ENCODE peak calls at places on chromosomes 12 and 14, in nine cellular contexts. V is right atrium auricular region; R is naive thymus-derived CD4-positive, alpha-beta T cell; L is HCT116; O is right cardiac atrium; E is Peyer's patch; G is cardiac muscle cell; I is IMR-90; B is ovary. W is an unnamed sample.

GRCh38 chr14:94624537-94625352 is 12.6 kb downstream of the SERPINA3 start:
- DNase-seq in V (no peak), I (no peak), L (no peak), B (no peak), O (no peak), G (no peak), E (no peak), R (no peak), W (no peak)

GRCh38 chr14:51554339-51554920 is 97.3 kb upstream of the FRMD6 start:
- DNase-seq in L (no peak), R (no peak), V (no peak), I (peak), B (no peak), O (no peak), E (no peak), G (no peak), W (peak)

GRCh38 chr14:75989134-75989533 is 3.6 kb downstream of the IFT43 start:
- DNase-seq in R (no peak), L (no peak), B (no peak), O (no peak), V (peak), G (no peak), I (peak), E (no peak), W (peak)

GRCh38 chr14:34650786-34651584 is 21.0 kb upstream of the SNX6 start:
- DNase-seq in V (no peak), L (peak), O (no peak), B (no peak), I (peak), R (no peak), E (no peak), G (no peak), W (peak)

GRCh38 chr14:24915403-24915921 is 134.5 kb downstream of the STXBP6 start:
- DNase-seq in B (no peak), I (no peak), O (no peak), G (no peak), V (no peak), R (no peak), L (no peak), E (no peak), W (no peak)

GRCh38 chr12:3527181-3527580 is 36.2 kb downstream of the PRMT8 start:
- DNase-seq in G (no peak), O (no peak), E (no peak), B (no peak), V (no peak), L (peak), I (peak), R (no peak), W (peak)

GRCh38 chr12:22333751-22334695 is 484 bp downstream of the ST8SIA1 start:
- DNase-seq in E (no peak), L (no peak), V (no peak), R (no peak), B (peak), O (peak), G (peak), I (no peak), W (no peak)

GRCh38 chr14:81303258-81303935 is 82.6 kb upstream of the GTF2A1 start:
- DNase-seq in V (no peak), L (peak), O (no peak), E (peak), B (no peak), R (no peak), G (no peak), I (no peak), W (no peak)

GRCh38 chr14:70366890-70367289 is 7.4 kb upstream of the COX16 start:
- DNase-seq in O (no peak), G (no peak), L (no peak), V (no peak), E (no peak), B (no peak), R (no peak), I (no peak), W (no peak)

GRCh38 chr12:2129076-2129475 is 76.3 kb downstream of the CACNA1C start:
- DNase-seq in E (no peak), O (no peak), L (no peak), I (peak), R (no peak), G (no peak), B (no peak), V (no peak), W (peak)

GRCh38 chr14:90383731-90384542 is 12.9 kb upstream of the CALM1 start:
- DNase-seq in L (no peak), B (no peak), E (peak), R (peak), O (peak), G (peak), I (peak), V (peak), W (peak)

GRCh38 chr14:68172664-68173063 is 353.1 kb downstream of the RAD51B start:
- DNase-seq in V (no peak), R (no peak), I (no peak), G (no peak), E (no peak), L (peak), O (no peak), B (no peak), W (peak)

GRCh38 chr12:77131977-77132490 is 66.7 kb upstream of the E2F7 start:
- DNase-seq in I (no peak), R (no peak), E (no peak), G (no peak), B (no peak), V (no peak), O (no peak), L (no peak), W (no peak)

GRCh38 chr14:103910984-103911383 is 17.3 kb upstream of the TDRD9 start:
- DNase-seq in O (no peak), G (no peak), R (no peak), E (no peak), I (no peak), L (no peak), B (no peak), V (no peak), W (no peak)

GRCh38 chr12:63103489-63104131 is 47.4 kb downstream of the AVPR1A start:
- DNase-seq in E (no peak), B (no peak), O (no peak), V (no peak), G (peak), R (no peak), L (peak), I (peak), W (no peak)

GRCh38 chr14:58738189-58738836 is 100.6 kb downstream of the DACT1 start:
- DNase-seq in I (peak), B (no peak), V (no peak), R (no peak), O (no peak), E (no peak), G (no peak), L (no peak), W (peak)

GRCh38 chr12:48296586-48297396 is 53.9 kb downstream of the ZNF641 start:
- DNase-seq in B (peak), E (peak), R (peak), G (peak), I (peak), L (no peak), O (peak), V (peak), W (peak)

GRCh38 chr12:100554608-100555077 is 18.8 kb upstream of the GAS2L3 start:
- DNase-seq in I (peak), V (no peak), B (no peak), R (no peak), L (peak), O (no peak), E (no peak), G (peak), W (peak)

GRCh38 chr12:90043264-90043663 is 334.6 kb upstream of the ATP2B1 start:
- DNase-seq in I (peak), O (no peak), L (no peak), E (no peak), G (no peak), V (no peak), R (no peak), B (no peak), W (peak)

GRCh38 chr12:98828802-98829600 is 183.9 kb downstream of the APAF1 start:
- DNase-seq in R (no peak), L (no peak), O (no peak), I (no peak), B (no peak), V (no peak), G (no peak), E (no peak), W (no peak)

GRCh38 chr14:104870368-104871144 is 5.5 kb downstream of the CEP170B start:
- DNase-seq in L (no peak), E (no peak), B (peak), V (no peak), R (no peak), I (no peak), O (peak), G (peak), W (no peak)

GRCh38 chr14:71399057-71399487 is 491.8 kb downstream of the PCNX1 start:
- DNase-seq in R (peak), V (no peak), G (no peak), O (no peak), E (no peak), I (peak), L (no peak), B (no peak), W (no peak)

GRCh38 chr12:47391566-47391965 is 311.8 kb upstream of the AMIGO2 start:
- DNase-seq in R (peak), E (no peak), B (no peak), I (no peak), V (no peak), O (no peak), L (no peak), G (no peak), W (peak)

GRCh38 chr12:67697443-67697842 is 48.9 kb downstream of the DYRK2 start:
- DNase-seq in R (peak), B (no peak), L (no peak), E (no peak), O (no peak), V (no peak), G (no peak), I (no peak), W (peak)

GRCh38 chr12:94091624-94092023 is 56.8 kb upstream of the PLXNC1 start:
- DNase-seq in O (no peak), V (no peak), L (no peak), E (no peak), B (no peak), R (no peak), G (no peak), I (no peak), W (no peak)

GRCh38 chr14:53006931-53007330 is 56.1 kb upstream of the FERMT2 start:
- DNase-seq in R (no peak), E (no peak), B (no peak), L (no peak), G (no peak), V (no peak), O (no peak), I (no peak), W (no peak)

GRCh38 chr12:125525879-125526278 is 460.6 kb downstream of the AACS start:
- DNase-seq in R (no peak), G (no peak), V (no peak), B (no peak), O (no peak), E (no peak), L (no peak), I (no peak), W (no peak)

GRCh38 chr12:125530876-125531275 is 465.6 kb downstream of the AACS start:
- DNase-seq in G (no peak), R (no peak), B (no peak), I (no peak), V (no peak), L (no peak), E (no peak), O (no peak), W (no peak)

GRCh38 chr12:125533434-125534029 is 468.3 kb downstream of the AACS start:
- DNase-seq in R (no peak), B (peak), V (no peak), G (peak), I (no peak), O (peak), L (no peak), E (no peak), W (no peak)

GRCh38 chr12:125528300-125528699 is 463.1 kb downstream of the AACS start:
- DNase-seq in E (no peak), R (no peak), L (no peak), O (no peak), G (no peak), I (no peak), V (no peak), B (no peak), W (no peak)
- H3K27ac ChIP-seq in E (no peak), R (no peak), L (no peak), O (no peak), G (no peak), I (no peak), V (no peak), B (no peak), W (no peak)

GRCh38 chr12:7293670-7294069 is 10.2 kb upstream of the ACSM4 start:
- DNase-seq in O (no peak), I (no peak), B (no peak), L (no peak), E (no peak), G (peak), R (no peak), V (no peak), W (no peak)

GRCh38 chr12:7292300-7292699 is 11.6 kb upstream of the ACSM4 start:
- DNase-seq in R (no peak), L (no peak), G (no peak), I (no peak), O (no peak), B (no peak), V (no peak), E (no peak), W (no peak)

GRCh38 chr12:7295529-7295928 is 8.3 kb upstream of the ACSM4 start:
- DNase-seq in R (no peak), V (no peak), L (no peak), B (no peak), E (no peak), O (no peak), G (no peak), I (no peak), W (no peak)

DNA sequence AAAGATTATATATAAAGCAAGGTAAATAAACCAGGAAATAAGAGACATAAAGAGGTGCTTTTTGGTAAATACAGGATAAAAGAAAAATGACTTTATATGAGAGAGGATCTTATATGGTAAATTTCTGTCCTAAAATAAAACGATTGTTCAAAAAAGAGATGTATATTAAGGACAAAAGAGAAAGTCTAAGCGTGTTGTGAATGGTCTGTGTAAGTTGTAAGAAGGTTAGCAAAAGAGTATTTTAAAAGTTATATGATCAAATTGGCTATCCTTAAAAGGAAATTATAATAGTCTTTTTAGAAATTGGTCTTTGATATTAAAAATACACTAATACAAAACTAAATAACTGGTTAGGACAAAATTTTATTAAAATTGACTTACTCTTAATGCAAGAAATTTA is 14.1 kb upstream of the ACSM4 start:
- DNase-seq in V (no peak), L (peak), G (no peak), I (no peak), B (no peak), O (no peak), R (no peak), E (no peak), W (no peak)
- H3K4me3 ChIP-seq in V (no peak), L (no peak), G (no peak), I (no peak), B (no peak), O (no peak), R (no peak), E (no peak), W (no peak)

GRCh38 chr14:49858383-49858782 is 5.8 kb upstream of the NEMF start:
- DNase-seq in I (no peak), O (no peak), G (no peak), L (no peak), R (no peak), V (no peak), B (no peak), E (no peak), W (no peak)
- H3K27ac ChIP-seq in I (no peak), O (no peak), G (peak), L (no peak), R (no peak), V (peak), B (no peak), E (no peak), W (no peak)

GRCh38 chr14:101559624-101560533 is 1.4 kb upstream of the DIO3 start:
- DNase-seq in E (no peak), O (peak), G (peak), V (no peak), R (no peak), B (peak), I (peak), L (no peak), W (peak)
- H3K4me3 ChIP-seq in E (peak), O (peak), G (peak), V (peak), R (no peak), B (peak), I (no peak), L (no peak), W (no peak)

GRCh38 chr12:121532503-121533390 is 48.1 kb downstream of the KDM2B start:
- DNase-seq in L (no peak), V (no peak), I (peak), R (no peak), G (no peak), O (no peak), B (peak), E (no peak), W (peak)

GRCh38 chr12:121536058-121536928 is 44.5 kb downstream of the KDM2B start:
- DNase-seq in O (peak), V (peak), B (peak), R (peak), L (no peak), I (peak), G (peak), E (peak), W (peak)

GRCh38 chr12:121533391-121534090 is 47.3 kb downstream of the KDM2B start:
- DNase-seq in L (no peak), E (no peak), B (peak), G (no peak), V (no peak), R (no peak), I (no peak), O (no peak), W (no peak)

GRCh38 chr12:121535150-121536057 is 45.4 kb downstream of the KDM2B start:
- DNase-seq in G (no peak), E (no peak), L (no peak), R (no peak), I (no peak), V (no peak), B (no peak), O (peak), W (no peak)

GRCh38 chr12:121534495-121535148 is 46.2 kb downstream of the KDM2B start:
- DNase-seq in O (no peak), G (no peak), B (no peak), E (no peak), R (peak), L (no peak), V (no peak), I (no peak), W (no peak)
- H3K27ac ChIP-seq in O (no peak), G (no peak), B (no peak), E (no peak), R (peak), L (no peak), V (no peak), I (no peak), W (no peak)

DNA sequence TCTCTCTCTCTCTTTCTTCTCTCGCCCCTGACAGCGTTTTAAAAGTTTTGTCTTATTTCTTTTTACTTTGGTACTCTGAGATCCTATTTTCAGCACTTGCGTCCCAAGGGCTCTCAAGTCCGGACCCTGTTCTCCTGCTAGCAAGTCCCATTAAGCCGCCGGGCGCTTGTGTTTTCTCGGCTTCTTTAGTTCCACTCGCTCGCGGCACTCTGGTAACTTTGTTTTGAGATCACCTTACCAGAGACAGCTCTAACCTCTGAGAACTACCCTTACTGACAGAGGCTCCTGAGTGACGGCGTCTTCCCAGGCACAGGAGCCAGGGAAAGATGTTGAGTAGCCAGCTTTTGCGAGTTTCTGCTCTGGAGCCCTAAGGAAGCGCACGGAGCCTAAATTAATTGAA is 2.7 kb upstream of the MYF5 start:
- DNase-seq in E (no peak), V (no peak), I (peak), B (no peak), L (no peak), O (no peak), R (no peak), G (peak), W (peak)
- H3K4me3 ChIP-seq in E (no peak), V (peak), I (no peak), B (no peak), L (no peak), O (peak), R (no peak), G (no peak), W (peak)

GRCh38 chr12:56932146-56932545 is 2.1 kb downstream of the SDR9C7 start:
- DNase-seq in E (no peak), B (no peak), G (no peak), R (no peak), L (no peak), O (no peak), I (no peak), V (no peak), W (no peak)
- H3K27ac ChIP-seq in E (no peak), B (no peak), G (no peak), R (no peak), L (no peak), O (no peak), I (no peak), V (no peak), W (no peak)